ENCODE peak calls at places on chromosome 13, in four cellular contexts. R, F, U and G are unnamed samples. For H3K4me1, the result is how much of the 10 kb centered on the place peaks cover.

GRCh38 chr13:37338721-37339120 is 233.3 kb upstream of the CSNK1A1L start:
- DNase-seq in R (no peak), F (no peak), U (no peak), G (no peak)

GRCh38 chr13:27667946-27668345 is 46.3 kb downstream of the POLR1D start:
- DNase-seq in R (no peak), F (no peak), U (no peak), G (no peak)

GRCh38 chr13:27920677-27921420 is 1.0 kb downstream of the PDX1 start:
- DNase-seq in R (no peak), F (no peak), U (no peak), G (no peak)

GRCh38 chr13:74466015-74466414 is 331.8 kb upstream of the KLF12 start:
- DNase-seq in R (no peak), F (no peak), U (no peak), G (no peak)

GRCh38 chr13:106846571-106846970 is 278.6 kb upstream of the ARGLU1 start:
- DNase-seq in R (no peak), F (no peak), U (no peak), G (no peak)

GRCh38 chr13:110396913-110397379 is 89.9 kb downstream of the COL4A2 start:
- DNase-seq in R (peak), F (peak), U (peak), G (peak)

GRCh38 chr13:30870049-30870884 is 35.8 kb upstream of the MEDAG start:
- DNase-seq in R (peak), F (peak), U (peak), G (no peak)

GRCh38 chr13:33191425-33192221 is 93.9 kb downstream of the STARD13 start:
- DNase-seq in R (no peak), F (no peak), U (no peak), G (no peak)

GRCh38 chr13:41577437-41577836 is 120.1 kb downstream of the RGCC start:
- DNase-seq in R (no peak), F (peak), U (peak), G (no peak)

GRCh38 chr13:46728777-46729176 is 68.2 kb downstream of the ESD start:
- DNase-seq in R (no peak), F (no peak), U (no peak), G (no peak)

GRCh38 chr13:44396963-44397580 is 23.4 kb downstream of the SERP2 start:
- DNase-seq in R (peak), F (no peak), U (no peak), G (no peak)

GRCh38 chr13:46341112-46341711 is 45.8 kb downstream of the RUBCNL start:
- DNase-seq in R (no peak), F (no peak), U (no peak), G (no peak)

GRCh38 chr13:44172411-44172810 is 201.2 kb upstream of the SERP2 start:
- DNase-seq in R (no peak), F (peak), U (no peak), G (no peak)

GRCh38 chr13:24899601-24900000 is 135.6 kb downstream of the RNF17 start:
- DNase-seq in R (no peak), F (no peak), U (no peak), G (no peak)

GRCh38 chr13:57326532-57326931 is 159.5 kb downstream of the PRR20E start:
- DNase-seq in R (no peak), F (no peak), U (no peak), G (no peak)

GRCh38 chr13:111518161-111518791 is 197.8 kb downstream of the TEX29 start:
- DNase-seq in R (no peak), F (no peak), U (no peak), G (no peak)

GRCh38 chr13:114161644-114162532 is 17.2 kb upstream of the CFAP97D2 start:
- DNase-seq in R (peak), F (peak), U (peak), G (peak)

GRCh38 chr13:114164681-114165429 is 14.2 kb upstream of the CFAP97D2 start:
- DNase-seq in R (no peak), F (no peak), U (no peak), G (peak)

GRCh38 chr13:114162533-114162922 is 16.5 kb upstream of the CFAP97D2 start:
- DNase-seq in R (no peak), F (no peak), U (no peak), G (peak)

GRCh38 chr13:114166381-114167131 is 12.5 kb upstream of the CFAP97D2 start:
- DNase-seq in R (no peak), F (no peak), U (peak), G (peak)

GRCh38 chr13:114164027-114164426 is 15.0 kb upstream of the CFAP97D2 start:
- DNase-seq in R (no peak), F (no peak), U (no peak), G (peak)
- H3K27ac ChIP-seq in R (no peak), F (no peak), U (no peak), G (no peak)

DNA sequence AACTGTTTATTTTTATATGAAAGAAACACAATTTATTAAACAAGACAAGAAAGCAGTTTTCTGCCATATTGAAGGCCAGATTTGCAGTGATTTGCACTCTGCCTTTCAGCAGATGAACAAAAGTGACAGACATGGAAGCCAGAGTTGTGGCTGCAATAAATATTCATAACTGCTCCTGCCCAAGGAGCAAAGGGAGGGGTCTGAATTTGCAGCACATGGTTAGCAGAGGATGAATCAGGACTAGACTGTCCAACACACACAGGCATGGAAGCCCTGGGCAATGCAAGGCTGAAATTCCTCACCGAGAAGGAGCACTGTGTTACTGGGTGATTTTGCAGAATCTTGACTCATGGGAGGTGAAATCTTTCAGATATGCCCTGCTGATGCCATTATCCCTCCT is 418.2 kb downstream of the DCT start:
- DNase-seq in R (no peak), F (no peak), U (no peak), G (no peak)
- H3K4me3 ChIP-seq in R (no peak), F (no peak), U (no peak), G (no peak)

GRCh38 chr13:98504029-98504351 is 72.9 kb downstream of the STK24 start:
- DNase-seq in R (no peak), F (no peak), U (no peak), G (no peak)
- H3K4me1 ChIP-seq in R (under half), F (under half), U (under half), G (under half)

GRCh38 chr13:75636339-75637095 is 387 bp downstream of the LMO7 start:
- DNase-seq in R (peak), F (no peak), U (no peak), G (no peak)
- H3K27ac ChIP-seq in R (no peak), F (no peak), U (peak), G (no peak)

DNA sequence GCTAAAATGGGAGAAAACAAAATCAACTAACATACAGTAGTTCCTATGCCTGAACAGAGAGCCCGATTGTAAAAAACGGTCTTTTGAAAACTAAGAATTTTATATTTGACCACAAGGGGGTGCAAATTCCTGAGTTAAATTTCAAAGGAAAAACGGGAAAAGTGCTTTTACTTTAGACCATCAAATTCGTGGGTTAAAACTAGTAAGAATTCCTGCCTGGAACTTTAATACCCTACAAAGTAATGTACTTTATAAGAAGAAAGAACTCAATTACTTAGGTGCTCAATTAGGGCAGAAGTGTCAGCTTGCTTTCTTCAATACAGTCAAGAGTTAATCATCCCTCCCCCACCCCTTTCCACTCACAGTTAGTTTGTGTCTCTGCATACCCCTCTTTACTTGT is 69.8 kb downstream of the KCNRG start:
- DNase-seq in R (no peak), F (no peak), U (no peak), G (no peak)
- H3K4me3 ChIP-seq in R (no peak), F (no peak), U (no peak), G (no peak)

DNA sequence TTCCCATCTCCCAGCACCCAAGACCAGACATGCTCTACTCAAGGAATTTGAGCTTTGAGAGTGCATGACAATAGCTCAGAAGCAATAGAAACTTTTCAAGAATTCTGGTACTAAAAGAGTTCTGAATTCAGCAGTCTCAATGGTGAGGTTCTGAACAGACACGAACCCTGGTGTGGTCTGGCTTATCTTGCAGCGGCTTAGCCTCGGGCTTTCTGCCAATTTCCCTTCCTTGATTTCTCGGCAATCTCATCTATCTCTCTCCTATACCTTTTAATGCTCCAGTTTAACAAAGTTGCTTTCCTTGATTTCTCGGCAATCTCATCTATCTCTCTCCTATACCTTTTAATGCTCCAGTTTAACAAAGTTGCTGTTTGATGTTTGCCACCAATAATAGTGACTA is 174.6 kb downstream of the SPRY2 start:
- DNase-seq in R (no peak), F (no peak), U (no peak), G (no peak)
- H3K4me1 ChIP-seq in R (under half), F (under half), U (under half), G (under half)

GRCh38 chr13:32139251-32139650 is 107.7 kb downstream of the FRY start:
- DNase-seq in R (no peak), F (no peak), U (no peak), G (no peak)

GRCh38 chr13:32142115-32142514 is 110.5 kb downstream of the FRY start:
- DNase-seq in R (no peak), F (no peak), U (no peak), G (no peak)

GRCh38 chr13:32141462-32141861 is 109.9 kb downstream of the FRY start:
- DNase-seq in R (no peak), F (no peak), U (no peak), G (no peak)

GRCh38 chr13:32140109-32140508 is 108.5 kb downstream of the FRY start:
- DNase-seq in R (no peak), F (no peak), U (no peak), G (no peak)

GRCh38 chr13:32142956-32143375 is 111.4 kb downstream of the FRY start:
- DNase-seq in R (no peak), F (no peak), U (no peak), G (no peak)
- H3K27ac ChIP-seq in R (no peak), F (no peak), U (no peak), G (no peak)

GRCh38 chr13:71880753-71881541 is 13.9 kb upstream of the DACH1 start:
- DNase-seq in R (no peak), F (no peak), U (no peak), G (no peak)
- H3K4me3 ChIP-seq in R (no peak), F (no peak), U (no peak), G (no peak)

GRCh38 chr13:99301056-99301838 is 6.0 kb downstream of the GPR183 start:
- DNase-seq in R (no peak), F (no peak), U (no peak), G (no peak)
- H3K4me1 ChIP-seq in R (under half), F (under half), U (under half), G (under half)